ENCODE peak calls at places on chromosome 14, in nine cellular contexts. C, M, S, E, N, X, L, F and D are unnamed samples.

GRCh38 chr14:100037351-100037750 is 27.9 kb upstream of the EVL start:
- DNase-seq in M (no peak), C (no peak), L (peak; percentile 64), S (no peak), E (no peak), N (peak; percentile 71), F (no peak), X (peak; percentile 75), D (peak; percentile 86)

GRCh38 chr14:63051301-63051700 is 6.0 kb upstream of the KCNH5 start:
- DNase-seq in X (no peak), S (no peak), E (no peak), L (peak; percentile 75), C (no peak), M (no peak), F (no peak), N (no peak), D (no peak)

GRCh38 chr14:81427348-81428058 is 27.4 kb upstream of the STON2 start:
- DNase-seq in X (no peak), L (no peak), S (no peak), C (no peak), E (peak; percentile 48), N (no peak), M (no peak), F (no peak), D (no peak)

GRCh38 chr14:64673748-64674147 is 30.5 kb upstream of the PLEKHG3 start:
- DNase-seq in S (no peak), F (no peak), E (peak; percentile 68), X (no peak), M (no peak), N (no peak), L (peak; percentile 35), C (no peak), D (no peak)

GRCh38 chr14:93734961-93735360 is 53.3 kb downstream of the PRIMA1 start:
- DNase-seq in L (no peak), F (no peak), S (no peak), X (no peak), M (no peak), N (no peak), E (no peak), C (no peak), D (no peak)

GRCh38 chr14:78424311-78424710 is 254.1 kb downstream of the NRXN3 start:
- DNase-seq in C (no peak), F (no peak), E (no peak), M (no peak), L (peak; percentile 81), S (no peak), N (no peak), X (no peak), D (no peak)

GRCh38 chr14:89504602-89505320 is 87.7 kb upstream of the FOXN3 start:
- DNase-seq in F (no peak), C (peak; percentile 37), X (peak; percentile 87), S (peak; percentile 33), N (peak; percentile 84), M (peak; percentile 59), L (no peak), E (peak; percentile 63), D (peak; percentile 89)

GRCh38 chr14:91985521-91986255 is 38.2 kb upstream of the FBLN5 start:
- DNase-seq in S (no peak), E (no peak), M (no peak), F (no peak), X (peak; percentile 49), C (no peak), N (peak; percentile 17), L (no peak), D (peak; percentile 62)

GRCh38 chr14:97902630-97903029 is 1105.4 kb downstream of the VRK1 start:
- DNase-seq in L (peak; percentile 72), E (no peak), C (no peak), S (no peak), F (no peak), X (no peak), M (no peak), N (no peak), D (no peak)

GRCh38 chr14:37596790-37597189 is 1.4 kb downstream of the TTC6 start:
- DNase-seq in F (no peak), S (no peak), C (no peak), N (no peak), L (peak; percentile 23), M (no peak), E (no peak), X (no peak), D (no peak)

GRCh38 chr14:71465316-71465715 is 466.9 kb upstream of the RGS6 start:
- DNase-seq in N (peak; percentile 55), E (no peak), L (no peak), C (no peak), F (no peak), S (no peak), M (peak; percentile 24), X (peak; percentile 48), D (peak; percentile 29)

GRCh38 chr14:63899953-63900352 is 47.1 kb downstream of the SYNE2 start:
- DNase-seq in L (no peak), C (no peak), S (no peak), M (no peak), N (no peak), E (no peak), F (no peak), X (no peak), D (no peak)

GRCh38 chr14:68362841-68363240 is 430.0 kb downstream of the ZFP36L1 start:
- DNase-seq in N (no peak), C (no peak), M (no peak), L (no peak), F (no peak), X (no peak), E (no peak), S (no peak), D (no peak)

GRCh38 chr14:32013083-32013482 is 64.0 kb upstream of the ARHGAP5 start:
- DNase-seq in M (no peak), E (no peak), X (no peak), N (no peak), S (no peak), C (no peak), F (no peak), L (no peak), D (no peak)
- TF ChIP-seq CTCF in M (peak; percentile 40), E (no peak), X (peak; percentile 7), N (no peak), S (no peak), C (no peak), F (no peak), L (peak; percentile 3), D (no peak)

GRCh38 chr14:20997564-20997963 is 1.5 kb upstream of the SLC39A2 start:
- DNase-seq in L (no peak), E (no peak), N (no peak), F (no peak), S (no peak), C (no peak), X (no peak), M (no peak), D (no peak)
- TF ChIP-seq CTCF in L (no peak), E (no peak), N (no peak), F (no peak), S (no peak), C (no peak), X (no peak), M (no peak), D (no peak)

GRCh38 chr14:74531011-74531410 is 37.4 kb downstream of the ISCA2 start:
- DNase-seq in E (no peak), S (no peak), C (no peak), M (no peak), F (no peak), L (no peak), X (no peak), N (no peak), D (no peak)

GRCh38 chr14:74528406-74528805 is 34.8 kb downstream of the ISCA2 start:
- DNase-seq in N (no peak), M (no peak), L (no peak), X (no peak), F (no peak), S (no peak), E (no peak), C (no peak), D (no peak)

GRCh38 chr14:74532246-74532645 is 38.7 kb downstream of the ISCA2 start:
- DNase-seq in N (no peak), M (no peak), S (no peak), F (no peak), X (no peak), E (no peak), L (no peak), C (no peak), D (no peak)

GRCh38 chr14:74528886-74529285 is 35.3 kb downstream of the ISCA2 start:
- DNase-seq in C (no peak), E (no peak), N (no peak), M (no peak), X (no peak), S (no peak), F (no peak), L (no peak), D (no peak)

DNA sequence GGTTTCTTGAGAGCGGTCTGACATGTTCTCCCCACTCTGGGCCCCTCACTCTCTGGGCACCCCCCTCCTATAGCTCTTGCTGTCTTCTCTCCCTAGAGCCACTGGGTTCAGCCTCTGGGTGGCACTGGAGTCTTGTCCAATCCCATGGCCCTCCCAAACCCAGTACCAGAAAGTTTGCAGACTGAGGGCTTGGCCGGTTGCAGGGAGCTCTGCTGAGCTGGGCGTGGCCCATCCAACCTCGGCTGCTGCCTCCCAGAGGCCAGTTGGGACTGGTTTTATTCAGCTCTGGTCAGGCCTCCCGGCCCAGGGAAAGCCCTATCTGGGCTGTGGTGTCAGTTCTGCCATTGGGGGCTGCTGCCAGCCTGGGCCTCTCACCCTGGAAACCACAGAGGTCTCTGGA is 37.9 kb downstream of the ISCA2 start:
- DNase-seq in L (peak; percentile 44), X (peak; percentile 58), F (no peak), M (peak; percentile 15), C (no peak), E (no peak), N (peak; percentile 22), S (no peak), D (peak; percentile 18)
- TF ChIP-seq CTCF in L (peak; percentile 36), X (peak; percentile 4), F (peak; percentile 22), M (peak; percentile 30), C (no peak), E (peak; percentile 17), N (peak; percentile 31), S (no peak), D (peak; percentile 24)

GRCh38 chr14:21852061-21852664 is 178.5 kb upstream of the OR4E1 start:
- DNase-seq in X (peak; percentile 37), C (peak; percentile 20), L (peak; percentile 39), N (peak; percentile 20), F (no peak), S (peak; percentile 17), E (no peak), M (peak; percentile 29), D (no peak)
- TF ChIP-seq CTCF in X (peak; percentile 75), C (peak; percentile 68), L (peak; percentile 87), N (peak; percentile 59), F (peak; percentile 72), S (peak; percentile 91), E (peak; percentile 74), M (peak; percentile 88), D (peak; percentile 54)

GRCh38 chr14:23054000-23054811 is 3.1 kb downstream of the CDH24 start:
- DNase-seq in C (peak; percentile 67), E (no peak), S (peak; percentile 60), F (peak; percentile 62), L (no peak), M (no peak), X (no peak), N (no peak), D (peak; percentile 41)
- TF ChIP-seq CTCF in C (peak; percentile 32), E (peak; percentile 25), S (peak; percentile 19), F (peak; percentile 23), L (no peak), M (peak; percentile 61), X (peak; percentile 24), N (peak; percentile 24), D (no peak)